ENCODE peak calls at places on chromosomes 4 and X, in ten cellular contexts. One of them, this sample, is unnamed. For H3K4me1, the result is how much of the 10 kb centered on the place peaks cover.

GRCh38 chrX:145923376-145923775 is 105.7 kb downstream of the SLITRK2 start:
- DNase-seq in thoracic aorta: no peak
- DNase-seq in right cardiac atrium: no peak
- DNase-seq in heart right ventricle: no peak
- DNase-seq in PC-3: no peak
- DNase-seq in ovary: no peak
- DNase-seq in right atrium auricular region: no peak
- DNase-seq in adrenal gland: no peak
- DNase-seq in GM23248: no peak
- DNase-seq in upper lobe of right lung: no peak
- DNase-seq in this sample: no peak

GRCh38 chrX:128464091-128464490 is 411.9 kb upstream of the ACTRT1 start:
- DNase-seq in right atrium auricular region: no peak
- DNase-seq in adrenal gland: no peak
- DNase-seq in ovary: no peak
- DNase-seq in thoracic aorta: no peak
- DNase-seq in GM23248: no peak
- DNase-seq in PC-3: peak
- DNase-seq in upper lobe of right lung: no peak
- DNase-seq in right cardiac atrium: no peak
- DNase-seq in heart right ventricle: no peak
- DNase-seq in this sample: no peak

GRCh38 chrX:129840334-129840733 is 3.4 kb downstream of the ZDHHC9 start:
- DNase-seq in adrenal gland: no peak
- DNase-seq in ovary: no peak
- DNase-seq in right atrium auricular region: no peak
- DNase-seq in upper lobe of right lung: no peak
- DNase-seq in heart right ventricle: no peak
- DNase-seq in PC-3: no peak
- DNase-seq in thoracic aorta: no peak
- DNase-seq in GM23248: peak
- DNase-seq in right cardiac atrium: no peak
- DNase-seq in this sample: no peak

GRCh38 chrX:113975441-113975840 is 608.4 kb upstream of the HTR2C start:
- DNase-seq in right atrium auricular region: no peak
- DNase-seq in thoracic aorta: no peak
- DNase-seq in GM23248: no peak
- DNase-seq in heart right ventricle: no peak
- DNase-seq in upper lobe of right lung: no peak
- DNase-seq in ovary: no peak
- DNase-seq in PC-3: no peak
- DNase-seq in right cardiac atrium: no peak
- DNase-seq in adrenal gland: no peak
- DNase-seq in this sample: no peak

GRCh38 chrX:144612076-144612475 is 635.2 kb upstream of the SPANXN1 start:
- DNase-seq in thoracic aorta: no peak
- DNase-seq in adrenal gland: no peak
- DNase-seq in right atrium auricular region: no peak
- DNase-seq in upper lobe of right lung: no peak
- DNase-seq in right cardiac atrium: no peak
- DNase-seq in ovary: no peak
- DNase-seq in GM23248: no peak
- DNase-seq in heart right ventricle: no peak
- DNase-seq in PC-3: peak
- DNase-seq in this sample: no peak

GRCh38 chrX:134377537-134377936 is 82.4 kb upstream of the HPRT1 start:
- DNase-seq in thoracic aorta: no peak
- DNase-seq in PC-3: peak
- DNase-seq in adrenal gland: peak
- DNase-seq in upper lobe of right lung: no peak
- DNase-seq in right cardiac atrium: no peak
- DNase-seq in right atrium auricular region: no peak
- DNase-seq in heart right ventricle: no peak
- DNase-seq in ovary: no peak
- DNase-seq in GM23248: peak
- DNase-seq in this sample: no peak

GRCh38 chr4:176611351-176611750 is 181.4 kb downstream of the VEGFC start:
- DNase-seq in upper lobe of right lung: no peak
- DNase-seq in PC-3: no peak
- DNase-seq in adrenal gland: no peak
- DNase-seq in right atrium auricular region: no peak
- DNase-seq in ovary: no peak
- DNase-seq in thoracic aorta: no peak
- DNase-seq in right cardiac atrium: no peak
- DNase-seq in heart right ventricle: no peak
- DNase-seq in GM23248: no peak
- DNase-seq in this sample: no peak

GRCh38 chr4:8542776-8543525 is 37.2 kb upstream of the GPR78 start:
- DNase-seq in upper lobe of right lung: peak
- DNase-seq in GM23248: peak
- DNase-seq in right cardiac atrium: no peak
- DNase-seq in heart right ventricle: no peak
- DNase-seq in thoracic aorta: no peak
- DNase-seq in ovary: peak
- DNase-seq in right atrium auricular region: no peak
- DNase-seq in PC-3: no peak
- DNase-seq in adrenal gland: peak
- DNase-seq in this sample: no peak

GRCh38 chr4:165297626-165298025 is 29.8 kb upstream of the MSMO1 start:
- DNase-seq in right cardiac atrium: no peak
- DNase-seq in upper lobe of right lung: no peak
- DNase-seq in GM23248: no peak
- DNase-seq in PC-3: no peak
- DNase-seq in heart right ventricle: no peak
- DNase-seq in ovary: no peak
- DNase-seq in right atrium auricular region: no peak
- DNase-seq in adrenal gland: no peak
- DNase-seq in thoracic aorta: no peak
- DNase-seq in this sample: no peak

GRCh38 chr4:120658772-120659171 is 263.8 kb downstream of the PRDM5 start:
- DNase-seq in adrenal gland: no peak
- DNase-seq in right cardiac atrium: no peak
- DNase-seq in right atrium auricular region: no peak
- DNase-seq in heart right ventricle: no peak
- DNase-seq in GM23248: no peak
- DNase-seq in thoracic aorta: no peak
- DNase-seq in ovary: no peak
- DNase-seq in upper lobe of right lung: no peak
- DNase-seq in PC-3: no peak
- DNase-seq in this sample: no peak

GRCh38 chr4:6492861-6493667 is 20.6 kb upstream of the PPP2R2C start:
- DNase-seq in GM23248: no peak
- DNase-seq in right atrium auricular region: no peak
- DNase-seq in right cardiac atrium: no peak
- DNase-seq in ovary: no peak
- DNase-seq in thoracic aorta: no peak
- DNase-seq in heart right ventricle: no peak
- DNase-seq in adrenal gland: no peak
- DNase-seq in PC-3: no peak
- DNase-seq in upper lobe of right lung: no peak
- DNase-seq in this sample: no peak

GRCh38 chr4:159227984-159228383 is 125.1 kb downstream of the RAPGEF2 start:
- DNase-seq in ovary: peak
- DNase-seq in PC-3: no peak
- DNase-seq in upper lobe of right lung: peak
- DNase-seq in heart right ventricle: peak
- DNase-seq in right atrium auricular region: peak
- DNase-seq in thoracic aorta: peak
- DNase-seq in adrenal gland: peak
- DNase-seq in right cardiac atrium: peak
- DNase-seq in GM23248: peak
- DNase-seq in this sample: no peak

GRCh38 chr4:100690812-100691211 is 173.0 kb upstream of the EMCN start:
- DNase-seq in right atrium auricular region: no peak
- DNase-seq in GM23248: no peak
- DNase-seq in thoracic aorta: no peak
- DNase-seq in ovary: no peak
- DNase-seq in heart right ventricle: no peak
- DNase-seq in right cardiac atrium: no peak
- DNase-seq in adrenal gland: no peak
- DNase-seq in PC-3: no peak
- DNase-seq in upper lobe of right lung: no peak
- DNase-seq in this sample: no peak

GRCh38 chr4:181162266-181163063 is 1080.7 kb upstream of the TENM3 start:
- DNase-seq in PC-3: no peak
- DNase-seq in right cardiac atrium: no peak
- DNase-seq in adrenal gland: no peak
- DNase-seq in GM23248: no peak
- DNase-seq in upper lobe of right lung: no peak
- DNase-seq in heart right ventricle: no peak
- DNase-seq in right atrium auricular region: no peak
- DNase-seq in thoracic aorta: no peak
- DNase-seq in ovary: no peak
- DNase-seq in this sample: no peak

GRCh38 chr4:65623509-65623908 is 46.8 kb downstream of the EPHA5 start:
- DNase-seq in GM23248: peak
- DNase-seq in right atrium auricular region: no peak
- DNase-seq in ovary: no peak
- DNase-seq in upper lobe of right lung: no peak
- DNase-seq in thoracic aorta: no peak
- DNase-seq in heart right ventricle: no peak
- DNase-seq in right cardiac atrium: no peak
- DNase-seq in PC-3: peak
- DNase-seq in adrenal gland: no peak
- DNase-seq in this sample: no peak

GRCh38 chr4:78954048-78954666 is 14.9 kb upstream of the PAQR3 start:
- DNase-seq in GM23248: peak
- DNase-seq in right atrium auricular region: no peak
- DNase-seq in right cardiac atrium: no peak
- DNase-seq in thoracic aorta: no peak
- DNase-seq in PC-3: peak
- DNase-seq in ovary: no peak
- DNase-seq in upper lobe of right lung: no peak
- DNase-seq in heart right ventricle: no peak
- DNase-seq in adrenal gland: no peak
- DNase-seq in this sample: no peak

GRCh38 chr4:83855044-83855443 is 319.1 kb downstream of the GPAT3 start:
- DNase-seq in heart right ventricle: no peak
- DNase-seq in right atrium auricular region: no peak
- DNase-seq in adrenal gland: no peak
- DNase-seq in GM23248: peak
- DNase-seq in ovary: no peak
- DNase-seq in thoracic aorta: no peak
- DNase-seq in PC-3: peak
- DNase-seq in upper lobe of right lung: no peak
- DNase-seq in right cardiac atrium: no peak
- DNase-seq in this sample: no peak

GRCh38 chr4:88738714-88739366 is 41.2 kb upstream of the NAP1L5 start:
- DNase-seq in right atrium auricular region: no peak
- DNase-seq in ovary: no peak
- DNase-seq in right cardiac atrium: no peak
- DNase-seq in thoracic aorta: no peak
- DNase-seq in heart right ventricle: no peak
- DNase-seq in GM23248: no peak
- DNase-seq in adrenal gland: no peak
- DNase-seq in upper lobe of right lung: no peak
- DNase-seq in PC-3: no peak
- DNase-seq in this sample: no peak
- H3K27ac ChIP-seq in right atrium auricular region: no peak
- H3K27ac ChIP-seq in ovary: no peak
- H3K27ac ChIP-seq in right cardiac atrium: no peak
- H3K27ac ChIP-seq in thoracic aorta: peak
- H3K27ac ChIP-seq in heart right ventricle: no peak
- H3K27ac ChIP-seq in GM23248: no peak
- H3K27ac ChIP-seq in adrenal gland: no peak
- H3K27ac ChIP-seq in upper lobe of right lung: no peak
- H3K27ac ChIP-seq in PC-3: no peak
- H3K27ac ChIP-seq in this sample: no peak

GRCh38 chr4:87119965-87120364 is 100.5 kb downstream of the KLHL8 start:
- DNase-seq in GM23248: no peak
- DNase-seq in right atrium auricular region: no peak
- DNase-seq in right cardiac atrium: no peak
- DNase-seq in adrenal gland: no peak
- DNase-seq in PC-3: no peak
- DNase-seq in upper lobe of right lung: no peak
- DNase-seq in ovary: no peak
- DNase-seq in heart right ventricle: no peak
- DNase-seq in thoracic aorta: no peak
- DNase-seq in this sample: no peak
- H3K4me1 ChIP-seq in GM23248: under half
- H3K4me1 ChIP-seq in right atrium auricular region: under half
- H3K4me1 ChIP-seq in right cardiac atrium: under half
- H3K4me1 ChIP-seq in adrenal gland: under half
- H3K4me1 ChIP-seq in PC-3: under half
- H3K4me1 ChIP-seq in upper lobe of right lung: under half
- H3K4me1 ChIP-seq in ovary: under half
- H3K4me1 ChIP-seq in heart right ventricle: half or more
- H3K4me1 ChIP-seq in thoracic aorta: half or more
- H3K4me1 ChIP-seq in this sample: under half

GRCh38 chr4:75031746-75032145 is 98.8 kb downstream of the PARM1 start:
- DNase-seq in right atrium auricular region: no peak
- DNase-seq in right cardiac atrium: no peak
- DNase-seq in upper lobe of right lung: no peak
- DNase-seq in thoracic aorta: no peak
- DNase-seq in ovary: no peak
- DNase-seq in adrenal gland: no peak
- DNase-seq in heart right ventricle: no peak
- DNase-seq in PC-3: no peak
- DNase-seq in GM23248: no peak
- DNase-seq in this sample: no peak

GRCh38 chr4:75030649-75031235 is 97.8 kb downstream of the PARM1 start:
- DNase-seq in adrenal gland: no peak
- DNase-seq in PC-3: no peak
- DNase-seq in right atrium auricular region: no peak
- DNase-seq in upper lobe of right lung: no peak
- DNase-seq in ovary: no peak
- DNase-seq in heart right ventricle: no peak
- DNase-seq in thoracic aorta: no peak
- DNase-seq in right cardiac atrium: peak
- DNase-seq in GM23248: no peak
- DNase-seq in this sample: no peak

GRCh38 chr4:75028196-75028854 is 95.4 kb downstream of the PARM1 start:
- DNase-seq in heart right ventricle: no peak
- DNase-seq in thoracic aorta: no peak
- DNase-seq in adrenal gland: no peak
- DNase-seq in GM23248: no peak
- DNase-seq in right cardiac atrium: no peak
- DNase-seq in ovary: no peak
- DNase-seq in upper lobe of right lung: no peak
- DNase-seq in PC-3: no peak
- DNase-seq in right atrium auricular region: no peak
- DNase-seq in this sample: no peak

GRCh38 chr4:75025432-75025831 is 92.5 kb downstream of the PARM1 start:
- DNase-seq in upper lobe of right lung: no peak
- DNase-seq in right cardiac atrium: no peak
- DNase-seq in GM23248: no peak
- DNase-seq in right atrium auricular region: no peak
- DNase-seq in PC-3: no peak
- DNase-seq in heart right ventricle: no peak
- DNase-seq in ovary: no peak
- DNase-seq in adrenal gland: no peak
- DNase-seq in thoracic aorta: no peak
- DNase-seq in this sample: no peak

GRCh38 chr4:75030028-75030427 is 97.1 kb downstream of the PARM1 start:
- DNase-seq in PC-3: no peak
- DNase-seq in upper lobe of right lung: no peak
- DNase-seq in GM23248: no peak
- DNase-seq in right atrium auricular region: no peak
- DNase-seq in thoracic aorta: no peak
- DNase-seq in heart right ventricle: no peak
- DNase-seq in right cardiac atrium: no peak
- DNase-seq in adrenal gland: no peak
- DNase-seq in ovary: no peak
- DNase-seq in this sample: no peak
- H3K27ac ChIP-seq in PC-3: no peak
- H3K27ac ChIP-seq in upper lobe of right lung: no peak
- H3K27ac ChIP-seq in GM23248: no peak
- H3K27ac ChIP-seq in right atrium auricular region: no peak
- H3K27ac ChIP-seq in thoracic aorta: no peak
- H3K27ac ChIP-seq in heart right ventricle: no peak
- H3K27ac ChIP-seq in right cardiac atrium: no peak
- H3K27ac ChIP-seq in adrenal gland: no peak
- H3K27ac ChIP-seq in ovary: no peak
- H3K27ac ChIP-seq in this sample: no peak

GRCh38 chr4:3677671-3678070 is 88.5 kb upstream of the ADRA2C start:
- DNase-seq in adrenal gland: no peak
- DNase-seq in PC-3: no peak
- DNase-seq in right cardiac atrium: no peak
- DNase-seq in right atrium auricular region: no peak
- DNase-seq in thoracic aorta: no peak
- DNase-seq in GM23248: peak
- DNase-seq in heart right ventricle: no peak
- DNase-seq in ovary: no peak
- DNase-seq in upper lobe of right lung: peak
- DNase-seq in this sample: no peak
- H3K4me1 ChIP-seq in adrenal gland: under half
- H3K4me1 ChIP-seq in PC-3: under half
- H3K4me1 ChIP-seq in right cardiac atrium: under half
- H3K4me1 ChIP-seq in right atrium auricular region: under half
- H3K4me1 ChIP-seq in thoracic aorta: under half
- H3K4me1 ChIP-seq in GM23248: under half
- H3K4me1 ChIP-seq in heart right ventricle: under half
- H3K4me1 ChIP-seq in ovary: under half
- H3K4me1 ChIP-seq in upper lobe of right lung: under half
- H3K4me1 ChIP-seq in this sample: under half

This sample was measured in CD8-positive, alpha-beta memory T cell.